ENCODE peak calls at places on chromosomes 7 and 10, in five cellular contexts. M is PC-3, A is GM23248, Z is neural progenitor cell, J is OCI-LY7. S is an unnamed sample. For H3K4me1, the result is how much of the 10 kb centered on the place peaks cover.

GRCh38 chr7:34058791-34059550 is 153.6 kb downstream of the BMPER start:
- DNase-seq in M (no peak), A (peak), Z (no peak), J (no peak), S (no peak)

GRCh38 chr7:9983048-9983447 is 990.6 kb upstream of the PHF14 start:
- DNase-seq in M (no peak), A (no peak), Z (no peak), J (no peak), S (no peak)

GRCh38 chr10:59563506-59563905 is 146.1 kb downstream of the SLC16A9 start:
- DNase-seq in M (no peak), A (peak), Z (no peak), J (no peak), S (no peak)

GRCh38 chr10:37831495-37832333 is 25.7 kb downstream of the ZNF248 start:
- DNase-seq in M (peak), A (peak), Z (no peak), J (no peak), S (no peak)

GRCh38 chr10:48501226-48501625 is 103.6 kb downstream of the ARHGAP22 start:
- DNase-seq in M (no peak), A (no peak), Z (no peak), J (no peak), S (no peak)

GRCh38 chr10:62919776-62920175 is 103.6 kb upstream of the EGR2 start:
- DNase-seq in M (peak), A (peak), Z (no peak), J (no peak), S (no peak)

GRCh38 chr10:89413398-89413912 is 913 bp upstream of the IFIT5 start:
- DNase-seq in M (no peak), A (no peak), Z (no peak), J (no peak), S (no peak)

GRCh38 chr7:88280801-88281200 is 25.9 kb downstream of the STEAP4 start:
- DNase-seq in M (no peak), A (no peak), Z (no peak), J (no peak), S (no peak)

GRCh38 chr7:36036590-36036989 is 116.5 kb upstream of the EEPD1 start:
- DNase-seq in M (peak), A (no peak), Z (no peak), J (no peak), S (no peak)

GRCh38 chr10:121154846-121155245 is 303.7 kb downstream of the WDR11 start:
- DNase-seq in M (no peak), A (no peak), Z (no peak), J (no peak), S (peak)

GRCh38 chr7:75819711-75820110 is 6.1 kb upstream of the CCL24 start:
- DNase-seq in M (no peak), A (peak), Z (no peak), J (no peak), S (no peak)

GRCh38 chr7:124996778-124997177 is 67.2 kb upstream of the POT1 start:
- DNase-seq in M (peak), A (peak), Z (peak), J (peak), S (no peak)

GRCh38 chr10:91006001-91006751 is 85.3 kb upstream of the ANKRD1 start:
- DNase-seq in M (peak), A (peak), Z (peak), J (peak), S (peak)

GRCh38 chr7:16092711-16093110 is 328.6 kb downstream of the CRPPA start:
- DNase-seq in M (no peak), A (no peak), Z (no peak), J (no peak), S (no peak)

GRCh38 chr7:118094044-118094443 is 89.9 kb upstream of the LSM8 start:
- DNase-seq in M (peak), A (no peak), Z (no peak), J (no peak), S (no peak)

GRCh38 chr10:44476421-44476820 is 91.5 kb upstream of the CXCL12 start:
- DNase-seq in M (no peak), A (peak), Z (no peak), J (no peak), S (no peak)

DNA sequence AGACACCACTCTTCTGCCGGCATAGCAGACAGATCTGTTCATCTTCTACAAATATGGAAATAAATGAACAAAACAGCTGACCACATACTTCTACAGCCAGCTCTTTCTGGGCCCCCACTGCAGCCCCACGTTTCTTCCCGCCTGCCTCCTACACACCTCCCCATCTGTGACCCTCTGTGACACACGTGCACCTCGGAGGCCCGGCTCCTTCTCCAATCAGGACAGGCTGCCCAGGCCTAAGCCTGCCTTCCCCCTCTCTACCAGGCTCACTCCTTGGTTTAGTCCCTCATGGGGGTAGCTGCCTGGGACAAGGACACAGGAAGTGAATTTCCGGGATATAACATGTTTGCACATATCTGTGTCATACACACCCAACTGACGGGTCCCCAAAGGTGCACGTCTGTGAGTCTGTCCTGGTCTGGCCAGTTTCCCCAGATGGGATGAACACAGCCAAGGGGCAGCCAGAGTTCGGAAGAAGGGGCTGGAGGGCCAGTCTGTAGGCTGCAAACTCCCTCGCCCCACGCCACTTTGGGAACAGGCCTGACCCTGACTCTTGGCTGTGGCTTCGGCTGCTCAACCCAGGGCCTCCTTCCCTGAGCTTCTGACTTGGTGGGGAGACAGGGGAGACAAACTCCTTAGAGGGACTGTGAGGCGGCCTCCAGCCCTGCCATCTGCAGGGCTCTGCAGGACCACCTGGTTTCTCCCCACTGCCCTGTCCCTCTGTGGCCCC is 30.3 kb downstream of the PITRM1 start:
- DNase-seq in M (no peak), A (no peak), Z (no peak), J (no peak), S (no peak)
- H3K4me1 ChIP-seq in M (under half), A (under half), Z (under half), J (under half), S (under half)

GRCh38 chr10:75228278-75228677 is 7.5 kb downstream of the COMTD1 start:
- DNase-seq in M (no peak), A (no peak), Z (no peak), J (no peak), S (no peak)

GRCh38 chr10:75226055-75226454 is 9.7 kb downstream of the COMTD1 start:
- DNase-seq in M (no peak), A (no peak), Z (no peak), J (no peak), S (no peak)

GRCh38 chr10:75226656-75227055 is 9.1 kb downstream of the COMTD1 start:
- DNase-seq in M (no peak), A (no peak), Z (peak), J (no peak), S (no peak)

GRCh38 chr10:75220258-75220657 is 9.7 kb downstream of the VDAC2 start:
- DNase-seq in M (no peak), A (no peak), Z (no peak), J (no peak), S (no peak)

GRCh38 chr10:75223507-75223906 is 12.2 kb downstream of the COMTD1 start:
- DNase-seq in M (no peak), A (no peak), Z (no peak), J (no peak), S (no peak)
- TF ChIP-seq EZH2phosphoT487 in M (no peak), A (no peak), Z (no peak), J (no peak), S (no peak)

GRCh38 chr10:125122566-125122965 is 37.8 kb downstream of the CTBP2 start:
- DNase-seq in M (no peak), A (no peak), Z (no peak), J (no peak), S (no peak)
- H3K4me1 ChIP-seq in M (under half), A (under half), Z (under half), J (under half), S (under half)

GRCh38 chr7:22586101-22586805 is 86.3 kb upstream of the STEAP1B start:
- DNase-seq in M (peak), A (no peak), Z (no peak), J (no peak), S (no peak)

GRCh38 chr7:22582860-22583640 is 83.1 kb upstream of the STEAP1B start:
- DNase-seq in M (peak), A (peak), Z (peak), J (no peak), S (peak)

GRCh38 chr7:22586806-22587180 is 86.8 kb upstream of the STEAP1B start:
- DNase-seq in M (peak), A (peak), Z (peak), J (no peak), S (peak)

GRCh38 chr7:22581099-22581498 is 81.1 kb upstream of the STEAP1B start:
- DNase-seq in M (no peak), A (no peak), Z (no peak), J (no peak), S (no peak)

DNA sequence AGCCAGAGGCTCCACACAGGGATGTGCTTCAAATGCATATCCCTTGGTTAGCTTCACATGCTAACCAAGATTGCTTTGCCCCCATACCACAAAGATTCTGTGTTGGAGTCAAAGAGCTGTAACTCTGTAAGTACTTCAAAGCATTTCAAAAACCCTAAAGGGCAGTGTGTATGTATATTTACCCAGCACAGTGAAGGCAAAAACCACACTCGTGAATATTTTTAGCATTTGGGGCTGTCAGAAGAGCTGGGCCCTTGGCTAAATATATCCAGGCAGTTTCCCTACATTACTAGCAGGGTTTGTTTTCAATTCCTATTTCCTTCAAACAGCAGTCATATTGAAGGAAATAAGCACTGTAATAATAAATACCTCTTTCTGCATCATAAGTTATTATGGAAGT is 84.2 kb upstream of the STEAP1B start:
- DNase-seq in M (no peak), A (no peak), Z (no peak), J (no peak), S (no peak)
- TF ChIP-seq EZH2phosphoT487 in M (no peak), A (no peak), Z (no peak), J (no peak), S (no peak)

DNA sequence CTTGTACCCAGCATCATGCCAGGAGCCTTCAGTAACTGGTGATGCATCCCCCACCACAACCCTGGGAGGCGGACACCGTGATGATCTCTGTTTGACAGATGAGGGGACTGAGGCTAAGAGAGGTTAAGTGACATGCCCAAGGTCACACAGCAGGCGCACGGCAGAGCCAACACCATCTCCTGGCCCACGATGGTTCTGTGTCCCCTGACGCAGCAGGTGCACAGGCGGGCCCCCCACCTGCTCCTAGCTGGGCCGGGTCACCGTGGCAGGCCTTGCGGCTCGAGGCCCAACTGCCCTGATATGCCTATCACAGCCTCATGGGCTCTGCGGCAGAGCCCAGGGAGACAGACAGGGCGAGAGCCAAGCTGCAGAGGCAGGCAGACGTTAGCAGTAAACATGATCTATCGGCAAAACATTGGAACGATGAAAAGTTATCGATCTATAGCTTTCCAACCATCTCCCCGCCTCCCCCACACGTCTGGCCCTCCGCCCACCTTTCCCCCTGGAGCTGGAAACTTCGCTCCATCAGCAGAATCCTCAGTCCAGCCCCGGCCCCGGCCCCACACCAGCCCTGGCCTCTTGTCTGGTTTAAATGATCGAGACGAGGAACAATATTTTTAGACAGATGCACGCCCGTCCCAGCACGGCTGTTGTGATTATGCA is 65.9 kb downstream of the ELFN1 start:
- DNase-seq in M (no peak), A (no peak), Z (no peak), J (no peak), S (no peak)
- H3K4me1 ChIP-seq in M (under half), A (under half), Z (under half), J (under half), S (under half)

GRCh38 chr10:33376976-33377657 is 42.6 kb upstream of the NRP1 start:
- DNase-seq in M (peak), A (peak), Z (no peak), J (no peak), S (no peak)
- TF ChIP-seq EZH2phosphoT487 in M (no peak), A (no peak), Z (no peak), J (no peak), S (no peak)

GRCh38 chr7:2764621-2765020 is 76.6 kb downstream of the AMZ1 start:
- DNase-seq in M (no peak), A (no peak), Z (no peak), J (no peak), S (no peak)

GRCh38 chr7:2760098-2760889 is 72.3 kb downstream of the AMZ1 start:
- DNase-seq in M (peak), A (peak), Z (peak), J (peak), S (peak)

GRCh38 chr7:2761131-2761624 is 73.2 kb downstream of the AMZ1 start:
- DNase-seq in M (no peak), A (peak), Z (no peak), J (no peak), S (no peak)

GRCh38 chr7:2761801-2762497 is 73.9 kb downstream of the AMZ1 start:
- DNase-seq in M (no peak), A (no peak), Z (no peak), J (no peak), S (no peak)

GRCh38 chr7:2763607-2764006 is 75.6 kb downstream of the AMZ1 start:
- DNase-seq in M (no peak), A (no peak), Z (no peak), J (no peak), S (no peak)
- H3K4me1 ChIP-seq in M (under half), A (under half), Z (under half), J (under half), S (under half)

GRCh38 chr7:65250216-65250615 is 123.4 kb upstream of the ZNF92 start:
- DNase-seq in M (no peak), A (no peak), Z (no peak), J (no peak), S (no peak)

GRCh38 chr7:65247491-65247890 is 126.2 kb upstream of the ZNF92 start:
- DNase-seq in M (no peak), A (no peak), Z (no peak), J (no peak), S (no peak)

GRCh38 chr7:65250697-65251395 is 122.8 kb upstream of the ZNF92 start:
- DNase-seq in M (no peak), A (no peak), Z (no peak), J (no peak), S (no peak)

GRCh38 chr7:65254061-65254460 is 119.6 kb upstream of the ZNF92 start:
- DNase-seq in M (no peak), A (no peak), Z (no peak), J (no peak), S (no peak)

DNA sequence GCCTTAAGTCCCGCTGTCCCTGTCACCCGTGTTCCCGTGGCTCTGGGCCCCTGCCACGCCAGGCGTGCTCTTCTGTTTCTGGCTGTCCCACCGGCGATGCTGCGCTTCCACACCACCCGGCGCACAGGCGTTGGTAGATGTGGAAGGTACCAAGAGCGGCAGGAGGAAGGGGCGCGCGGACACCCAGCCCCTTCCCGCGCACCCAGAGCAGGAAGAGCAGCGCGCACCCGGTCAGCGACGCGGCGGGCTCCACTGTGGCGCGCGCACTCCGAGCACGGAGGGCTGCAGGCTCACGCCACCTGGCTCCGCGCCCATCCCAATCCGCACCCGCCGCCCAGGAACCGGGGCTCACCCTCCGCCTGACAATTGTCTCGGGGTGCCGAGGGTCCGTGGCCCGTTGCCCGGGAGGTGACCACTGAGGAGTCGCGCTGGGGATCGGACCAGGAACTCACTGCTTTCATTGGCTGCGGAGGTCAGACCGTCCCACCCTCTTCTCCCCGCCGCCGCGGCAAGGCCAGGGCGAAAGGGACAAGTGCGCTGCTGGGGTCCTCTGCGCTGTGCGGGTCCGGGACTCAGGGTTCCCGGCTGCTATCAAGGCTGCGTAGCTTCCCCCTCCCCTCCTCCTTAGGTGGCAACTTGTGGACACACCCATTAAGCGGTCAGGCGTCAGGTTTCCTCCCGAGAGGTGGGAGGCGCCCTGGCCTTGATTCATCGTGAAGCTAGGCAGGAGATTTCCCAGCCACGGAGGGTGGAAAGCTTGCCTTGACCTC is 121.6 kb upstream of the ZNF92 start:
- DNase-seq in M (peak), A (peak), Z (peak), J (peak), S (peak)
- TF ChIP-seq EZH2phosphoT487 in M (no peak), A (no peak), Z (no peak), J (no peak), S (no peak)

GRCh38 chr7:1558181-1558811 is 2.3 kb upstream of the TMEM184A start:
- DNase-seq in M (no peak), A (no peak), Z (no peak), J (peak), S (peak)
- H3K4me1 ChIP-seq in M (under half), A (under half), Z (under half), J (under half), S (under half)

S was measured in hepatocyte.